ENCODE peak calls at places on chromosome 6, in six cellular contexts. F is GM12878, O is HCT116, G is SK-N-SH, B is HepG2, I is K562. M is an unnamed sample.

GRCh38 chr6:169249057-169249456 is 4.6 kb downstream of the THBS2 start:
- DNase-seq in F (no peak), O (no peak), G (no peak), B (no peak), I (no peak), M (no peak)

GRCh38 chr6:19837511-19838441 is 606 bp downstream of the ID4 start:
- DNase-seq in F (no peak), O (no peak), G (peak), B (peak), I (no peak), M (peak)

GRCh38 chr6:11132191-11132590 is 20.7 kb upstream of the ERVFRD-1 start:
- DNase-seq in F (no peak), O (no peak), G (no peak), B (no peak), I (no peak), M (no peak)

GRCh38 chr6:103122766-103123601 is 1729.5 kb downstream of the GRIK2 start:
- DNase-seq in F (no peak), O (peak), G (peak), B (peak), I (peak), M (peak)

GRCh38 chr6:41716516-41717446 is 18.6 kb downstream of the TFEB start:
- DNase-seq in F (no peak), O (no peak), G (no peak), B (no peak), I (no peak), M (no peak)

GRCh38 chr6:170279977-170280688 is 10.7 kb downstream of the DLL1 start:
- DNase-seq in F (no peak), O (no peak), G (peak), B (no peak), I (no peak), M (no peak)

GRCh38 chr6:101266063-101266462 is 127.4 kb upstream of the GRIK2 start:
- DNase-seq in F (no peak), O (no peak), G (no peak), B (no peak), I (no peak), M (no peak)

GRCh38 chr6:155493694-155494143 is 38.1 kb upstream of the NOX3 start:
- DNase-seq in F (peak), O (peak), G (no peak), B (peak), I (no peak), M (peak)

GRCh38 chr6:104182811-104183210 is 676.9 kb downstream of the HACE1 start:
- DNase-seq in F (no peak), O (no peak), G (no peak), B (no peak), I (no peak), M (no peak)

GRCh38 chr6:42030585-42031506 is 19.5 kb upstream of the TAF8 start:
- DNase-seq in F (no peak), O (no peak), G (peak), B (no peak), I (peak), M (peak)

GRCh38 chr6:84074988-84075781 is 41.6 kb downstream of the MRAP2 start:
- DNase-seq in F (no peak), O (peak), G (no peak), B (no peak), I (peak), M (peak)

GRCh38 chr6:42230320-42231034 is 12.8 kb upstream of the MRPS10 start:
- DNase-seq in F (no peak), O (no peak), G (peak), B (no peak), I (no peak), M (peak)

GRCh38 chr6:44661221-44661609 is 273.7 kb downstream of the CDC5L start:
- DNase-seq in F (no peak), O (no peak), G (no peak), B (peak), I (no peak), M (no peak)

GRCh38 chr6:154232013-154232920 is 124.3 kb downstream of the IPCEF1 start:
- DNase-seq in F (no peak), O (no peak), G (no peak), B (no peak), I (no peak), M (no peak)

GRCh38 chr6:56547687-56548086 is 95.0 kb downstream of the DST start:
- DNase-seq in F (no peak), O (no peak), G (no peak), B (no peak), I (no peak), M (no peak)

GRCh38 chr6:56552212-56553130 is 90.2 kb downstream of the DST start:
- DNase-seq in F (no peak), O (no peak), G (no peak), B (no peak), I (no peak), M (no peak)

GRCh38 chr6:56550307-56550706 is 92.4 kb downstream of the DST start:
- DNase-seq in F (no peak), O (no peak), G (no peak), B (no peak), I (no peak), M (no peak)

GRCh38 chr6:56551409-56552120 is 91.1 kb downstream of the DST start:
- DNase-seq in F (no peak), O (no peak), G (peak), B (peak), I (no peak), M (no peak)

GRCh38 chr6:56549014-56549413 is 93.7 kb downstream of the DST start:
- DNase-seq in F (no peak), O (no peak), G (peak), B (no peak), I (no peak), M (peak)
- TF ChIP-seq REST in F (no peak), O (no peak), G (no peak), B (no peak), I (no peak), M (no peak)

GRCh38 chr6:105781248-105781647 is 304.9 kb upstream of the PRDM1 start:
- DNase-seq in F (no peak), O (peak), G (no peak), B (no peak), I (peak), M (no peak)
- H2AFZ ChIP-seq in F (no peak), O (peak), G (no peak), B (no peak), I (no peak), M (no peak)

DNA sequence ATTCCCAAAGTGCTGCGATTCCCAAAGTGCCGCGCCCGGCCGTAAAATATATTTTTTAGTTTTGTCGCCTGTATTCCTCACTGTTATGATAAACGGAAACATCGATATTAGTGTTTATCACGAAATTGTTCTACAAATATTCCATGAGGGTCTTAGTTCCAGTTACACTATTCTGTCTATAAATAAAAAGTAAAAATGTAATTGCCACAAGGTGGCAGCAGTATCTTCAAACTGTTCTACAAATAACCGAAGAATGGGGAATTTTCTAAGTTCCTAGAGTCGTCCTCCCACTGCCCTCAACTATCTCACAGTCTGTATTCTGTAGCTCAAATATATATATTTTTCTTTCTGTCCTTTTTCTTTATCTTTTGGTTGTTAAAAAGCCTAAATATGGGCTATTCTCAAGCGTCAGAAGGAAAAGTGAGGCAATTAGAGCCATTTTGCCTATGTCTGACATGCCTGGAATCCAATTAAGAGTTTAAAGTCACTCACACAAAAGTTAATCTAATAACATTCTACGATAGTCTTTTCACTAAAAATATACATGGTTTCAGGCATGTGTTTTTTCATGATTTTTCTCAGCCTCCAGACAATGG is 14.1 kb upstream of the FAM162B start:
- DNase-seq in F (no peak), O (peak), G (peak), B (peak), I (peak), M (peak)
- TF ChIP-seq REST in F (no peak), O (no peak), G (no peak), B (no peak), I (no peak), M (no peak)

DNA sequence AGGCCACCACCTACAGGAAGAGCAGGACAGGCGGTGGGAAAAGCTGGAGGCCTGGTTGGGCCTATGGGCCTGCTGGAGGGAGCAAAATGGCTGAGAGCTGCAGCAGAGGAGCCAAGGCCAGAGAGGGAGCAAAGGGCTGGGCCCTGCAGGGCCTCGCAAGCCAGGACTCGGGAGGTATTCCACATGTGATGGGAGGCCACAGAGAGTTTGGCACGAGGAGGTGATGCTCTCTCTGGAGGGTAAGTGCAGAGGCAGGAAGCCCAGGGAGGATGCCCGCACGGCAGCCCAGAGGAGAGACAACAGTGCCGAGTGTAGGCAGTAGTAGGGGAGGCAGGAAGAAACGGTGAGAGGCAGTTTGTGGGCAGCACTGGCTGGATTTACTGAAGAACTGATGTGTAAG is 85.7 kb downstream of the DTNBP1 start:
- DNase-seq in F (no peak), O (no peak), G (no peak), B (no peak), I (no peak), M (no peak)
- H2AFZ ChIP-seq in F (no peak), O (no peak), G (no peak), B (no peak), I (no peak), M (no peak)